ENCODE peak calls at places on chromosomes 12 and 14, in four cellular contexts. One of them, this sample, is unnamed.

GRCh38 chr12:47272412-47273190 is 192.8 kb upstream of the AMIGO2 start:
- DNase-seq in HEK293T: no peak
- DNase-seq in WTC11: no peak
- DNase-seq in K562: peak
- DNase-seq in this sample: no peak

GRCh38 chr12:115060477-115061168 is 376.6 kb upstream of the TBX3 start:
- DNase-seq in HEK293T: no peak
- DNase-seq in WTC11: no peak
- DNase-seq in K562: no peak
- DNase-seq in this sample: no peak

GRCh38 chr12:57127710-57128518 is at the start of gene LRP1:
- DNase-seq in HEK293T: peak
- DNase-seq in WTC11: peak
- DNase-seq in K562: peak
- DNase-seq in this sample: peak

GRCh38 chr12:16062611-16063010 is 151.5 kb downstream of the DERA start:
- DNase-seq in HEK293T: no peak
- DNase-seq in WTC11: no peak
- DNase-seq in K562: no peak
- DNase-seq in this sample: no peak

GRCh38 chr12:503111-503761 is 43.5 kb downstream of the B4GALNT3 start:
- DNase-seq in HEK293T: no peak
- DNase-seq in WTC11: no peak
- DNase-seq in K562: no peak
- DNase-seq in this sample: no peak

GRCh38 chr12:113991224-113992044 is 25.3 kb upstream of the RBM19 start:
- DNase-seq in HEK293T: no peak
- DNase-seq in WTC11: no peak
- DNase-seq in K562: no peak
- DNase-seq in this sample: no peak

GRCh38 chr12:27498761-27499160 is 25.2 kb upstream of the PPFIBP1 start:
- DNase-seq in HEK293T: no peak
- DNase-seq in WTC11: no peak
- DNase-seq in K562: no peak
- DNase-seq in this sample: no peak

GRCh38 chr12:9926876-9927275 is 5.3 kb downstream of the CLEC2A start:
- DNase-seq in HEK293T: no peak
- DNase-seq in WTC11: no peak
- DNase-seq in K562: no peak
- DNase-seq in this sample: no peak

GRCh38 chr12:5912011-5912410 is 33.0 kb downstream of the ANO2 start:
- DNase-seq in HEK293T: no peak
- DNase-seq in WTC11: no peak
- DNase-seq in K562: no peak
- DNase-seq in this sample: no peak

GRCh38 chr12:5620896-5621295 is 189.0 kb downstream of the NTF3 start:
- DNase-seq in HEK293T: no peak
- DNase-seq in WTC11: no peak
- DNase-seq in K562: peak
- DNase-seq in this sample: no peak

GRCh38 chr12:110548678-110549077 is 34.4 kb downstream of the PPTC7 start:
- DNase-seq in HEK293T: no peak
- DNase-seq in WTC11: no peak
- DNase-seq in K562: no peak
- DNase-seq in this sample: no peak

GRCh38 chr12:121637231-121637914 is 11.0 kb downstream of the ORAI1 start:
- DNase-seq in HEK293T: no peak
- DNase-seq in WTC11: no peak
- DNase-seq in K562: no peak
- DNase-seq in this sample: no peak

GRCh38 chr14:61628192-61628591 is 67.1 kb upstream of the HIF1A start:
- DNase-seq in HEK293T: no peak
- DNase-seq in WTC11: no peak
- DNase-seq in K562: no peak
- DNase-seq in this sample: no peak

GRCh38 chr12:30269491-30269890 is 426.2 kb downstream of the IPO8 start:
- DNase-seq in HEK293T: no peak
- DNase-seq in WTC11: no peak
- DNase-seq in K562: no peak
- DNase-seq in this sample: no peak

GRCh38 chr14:24089890-24090289 is 4.2 kb upstream of the PCK2 start:
- DNase-seq in HEK293T: no peak
- DNase-seq in WTC11: no peak
- DNase-seq in K562: no peak
- DNase-seq in this sample: no peak

GRCh38 chr12:28057856-28058615 is 85.5 kb upstream of the PTHLH start:
- DNase-seq in HEK293T: no peak
- DNase-seq in WTC11: no peak
- DNase-seq in K562: no peak
- DNase-seq in this sample: no peak

GRCh38 chr14:62018606-62019005 is 256.4 kb downstream of the SNAPC1 start:
- DNase-seq in HEK293T: no peak
- DNase-seq in WTC11: no peak
- DNase-seq in K562: no peak
- DNase-seq in this sample: no peak

GRCh38 chr12:52285172-52285745 is 6.1 kb downstream of the KRT81 start:
- DNase-seq in HEK293T: no peak
- DNase-seq in WTC11: no peak
- DNase-seq in K562: no peak
- DNase-seq in this sample: no peak

GRCh38 chr12:104526751-104527150 is 70.0 kb downstream of the CHST11 start:
- DNase-seq in HEK293T: no peak
- DNase-seq in WTC11: no peak
- DNase-seq in K562: no peak
- DNase-seq in this sample: no peak

GRCh38 chr14:99691111-99691885 is 7.2 kb downstream of the CYP46A1 start:
- DNase-seq in HEK293T: peak
- DNase-seq in WTC11: no peak
- DNase-seq in K562: no peak
- DNase-seq in this sample: no peak

GRCh38 chr12:82666830-82667229 is 19.9 kb upstream of the TMTC2 start:
- DNase-seq in HEK293T: no peak
- DNase-seq in WTC11: no peak
- DNase-seq in K562: no peak
- DNase-seq in this sample: no peak

GRCh38 chr14:105414456-105415371 is 4.9 kb upstream of the MTA1 start:
- DNase-seq in HEK293T: peak
- DNase-seq in WTC11: peak
- DNase-seq in K562: peak
- DNase-seq in this sample: peak

GRCh38 chr12:6204533-6205143 is 4.4 kb downstream of the CD9 start:
- DNase-seq in HEK293T: no peak
- DNase-seq in WTC11: no peak
- DNase-seq in K562: peak
- DNase-seq in this sample: no peak

GRCh38 chr12:128388461-128388921 is 121.5 kb downstream of the TMEM132C start:
- DNase-seq in HEK293T: no peak
- DNase-seq in WTC11: no peak
- DNase-seq in K562: no peak
- DNase-seq in this sample: no peak

GRCh38 chr14:39367387-39367751 is 64.9 kb downstream of the FBXO33 start:
- DNase-seq in HEK293T: no peak
- DNase-seq in WTC11: peak
- DNase-seq in K562: no peak
- DNase-seq in this sample: no peak

GRCh38 chr12:24948452-24948815 is 467 bp downstream of the BCAT1 start:
- DNase-seq in HEK293T: peak
- DNase-seq in WTC11: no peak
- DNase-seq in K562: peak
- DNase-seq in this sample: no peak

GRCh38 chr12:32423598-32423997 is 24.2 kb downstream of the FGD4 start:
- DNase-seq in HEK293T: no peak
- DNase-seq in WTC11: no peak
- DNase-seq in K562: peak
- DNase-seq in this sample: no peak

GRCh38 chr14:75163677-75164076 is 12.7 kb downstream of the TMED10 start:
- DNase-seq in HEK293T: no peak
- DNase-seq in WTC11: no peak
- DNase-seq in K562: no peak
- DNase-seq in this sample: no peak

GRCh38 chr14:75170797-75171196 is 5.6 kb downstream of the TMED10 start:
- DNase-seq in HEK293T: no peak
- DNase-seq in WTC11: no peak
- DNase-seq in K562: no peak
- DNase-seq in this sample: no peak

GRCh38 chr14:75164809-75165208 is 11.6 kb downstream of the TMED10 start:
- DNase-seq in HEK293T: no peak
- DNase-seq in WTC11: no peak
- DNase-seq in K562: no peak
- DNase-seq in this sample: no peak

GRCh38 chr14:75165586-75166391 is 10.6 kb downstream of the TMED10 start:
- DNase-seq in HEK293T: no peak
- DNase-seq in WTC11: no peak
- DNase-seq in K562: no peak
- DNase-seq in this sample: no peak

DNA sequence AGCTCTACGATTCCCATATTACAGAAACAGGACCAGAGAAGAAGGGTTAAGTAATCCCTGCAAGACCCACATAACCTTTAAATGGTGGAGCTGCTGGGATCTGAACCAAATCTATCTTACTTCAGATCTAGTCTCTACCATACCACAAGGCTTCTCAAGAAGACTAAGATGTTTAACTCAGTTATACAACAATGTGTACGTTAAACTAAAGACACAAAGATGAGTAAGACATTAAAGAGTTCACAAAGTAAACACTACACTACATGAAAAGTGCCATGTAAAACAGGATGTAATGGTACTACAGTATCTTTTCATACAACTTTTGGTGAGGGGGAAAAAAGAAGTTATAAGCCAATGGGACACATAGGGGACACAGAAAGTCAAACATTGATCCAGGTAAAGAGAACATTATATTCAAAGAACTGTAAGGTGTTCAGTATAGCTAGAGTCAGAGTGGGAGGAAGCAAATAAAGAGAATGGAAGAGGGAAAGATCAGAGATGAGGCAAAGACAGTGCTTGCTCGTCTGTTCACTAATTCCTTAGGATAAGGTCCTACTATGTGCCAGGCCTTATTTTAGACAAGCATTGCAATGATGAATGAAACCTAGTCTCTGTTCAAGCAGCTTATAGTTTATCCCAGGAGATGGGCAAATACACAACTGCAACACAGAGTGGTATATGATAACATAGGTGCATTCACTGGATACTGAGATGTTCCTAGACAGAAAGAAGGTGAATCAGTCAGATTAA is 7.7 kb downstream of the TMED10 start:
- DNase-seq in HEK293T: no peak
- DNase-seq in WTC11: no peak
- DNase-seq in K562: no peak
- DNase-seq in this sample: no peak
- TF ChIP-seq ELF4 in HEK293T: no peak
- TF ChIP-seq ELF4 in WTC11: no peak
- TF ChIP-seq ELF4 in K562: no peak
- TF ChIP-seq ELF4 in this sample: no peak

GRCh38 chr14:67721851-67722250 is 20.2 kb downstream of the RDH12 start:
- DNase-seq in HEK293T: no peak
- DNase-seq in WTC11: no peak
- DNase-seq in K562: no peak
- DNase-seq in this sample: no peak

GRCh38 chr14:67725171-67725570 is 23.5 kb downstream of the RDH12 start:
- DNase-seq in HEK293T: no peak
- DNase-seq in WTC11: no peak
- DNase-seq in K562: no peak
- DNase-seq in this sample: no peak

GRCh38 chr14:67718265-67718664 is 16.6 kb downstream of the RDH12 start:
- DNase-seq in HEK293T: no peak
- DNase-seq in WTC11: no peak
- DNase-seq in K562: no peak
- DNase-seq in this sample: no peak

GRCh38 chr14:67719866-67720265 is 18.2 kb downstream of the RDH12 start:
- DNase-seq in HEK293T: no peak
- DNase-seq in WTC11: no peak
- DNase-seq in K562: no peak
- DNase-seq in this sample: no peak

DNA sequence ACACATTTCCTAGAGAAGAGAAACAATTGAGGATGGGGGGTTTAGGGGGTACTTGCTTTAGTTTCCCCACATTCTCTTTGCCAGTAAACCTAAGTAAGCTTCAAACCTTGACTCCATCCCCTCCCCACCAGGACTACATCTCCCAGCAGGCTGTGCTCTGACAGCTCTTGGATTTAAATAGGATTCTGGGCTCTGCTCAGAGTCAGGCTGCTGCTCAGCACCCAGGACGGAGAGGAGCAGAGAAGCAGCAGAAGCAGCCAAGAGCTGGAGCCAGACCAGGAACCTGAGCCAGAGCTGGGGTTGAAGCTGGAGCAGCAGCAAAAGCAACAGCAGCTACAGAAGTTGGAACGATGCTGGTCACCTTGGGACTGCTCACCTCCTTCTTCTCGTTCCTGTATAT is 20.6 kb downstream of the RDH12 start:
- DNase-seq in HEK293T: no peak
- DNase-seq in WTC11: peak
- DNase-seq in K562: no peak
- DNase-seq in this sample: no peak
- TF ChIP-seq SP1 in HEK293T: no peak
- TF ChIP-seq SP1 in WTC11: no peak
- TF ChIP-seq SP1 in K562: no peak
- TF ChIP-seq SP1 in this sample: no peak

GRCh38 chr12:14621821-14622220 is 54.1 kb upstream of the PLBD1 start:
- DNase-seq in HEK293T: no peak
- DNase-seq in WTC11: no peak
- DNase-seq in K562: no peak
- DNase-seq in this sample: no peak
- TF ChIP-seq ELF4 in HEK293T: no peak
- TF ChIP-seq ELF4 in WTC11: no peak
- TF ChIP-seq ELF4 in K562: no peak
- TF ChIP-seq ELF4 in this sample: no peak

GRCh38 chr14:51449666-51450061 is 202.0 kb upstream of the FRMD6 start:
- DNase-seq in HEK293T: no peak
- DNase-seq in WTC11: no peak
- DNase-seq in K562: no peak
- DNase-seq in this sample: no peak

GRCh38 chr14:51448831-51449665 is 202.7 kb upstream of the FRMD6 start:
- DNase-seq in HEK293T: no peak
- DNase-seq in WTC11: no peak
- DNase-seq in K562: no peak
- DNase-seq in this sample: no peak

GRCh38 chr14:51445001-51445390 is 204.9 kb downstream of the TMX1 start:
- DNase-seq in HEK293T: no peak
- DNase-seq in WTC11: no peak
- DNase-seq in K562: no peak
- DNase-seq in this sample: no peak

GRCh38 chr14:51446771-51447170 is 204.9 kb upstream of the FRMD6 start:
- DNase-seq in HEK293T: no peak
- DNase-seq in WTC11: no peak
- DNase-seq in K562: no peak
- DNase-seq in this sample: no peak

DNA sequence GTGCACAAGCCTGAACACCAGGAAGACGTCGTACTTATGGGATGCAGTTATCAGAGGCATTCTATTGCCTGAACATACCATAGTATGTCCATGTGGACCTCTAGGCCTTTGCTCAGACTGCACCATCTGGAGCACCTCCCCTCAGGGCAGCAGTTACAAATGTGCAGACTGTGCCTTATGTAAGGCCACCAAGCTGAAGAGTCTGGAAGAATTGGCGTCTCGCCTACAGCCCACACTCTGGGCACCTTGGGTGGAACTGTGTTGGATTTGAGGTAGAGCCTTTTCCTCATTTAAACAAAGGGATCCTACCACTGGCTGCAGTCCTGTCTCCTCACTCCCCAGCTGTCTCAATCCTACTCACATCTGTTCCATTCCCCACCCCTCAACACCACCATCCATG is 204.3 kb upstream of the FRMD6 start:
- DNase-seq in HEK293T: no peak
- DNase-seq in WTC11: no peak
- DNase-seq in K562: no peak
- DNase-seq in this sample: no peak
- TF ChIP-seq SP1 in HEK293T: no peak
- TF ChIP-seq SP1 in WTC11: no peak
- TF ChIP-seq SP1 in K562: no peak
- TF ChIP-seq SP1 in this sample: no peak

This sample was measured in HepG2.